ENCODE peak calls at places on chromosomes 5 and 9, in seven cellular contexts. One of them, this sample, is unnamed.

GRCh38 chr5:118249386-118249785 is 739.0 kb downstream of the DTWD2 start:
- DNase-seq in colonic mucosa: no peak
- DNase-seq in CD8-positive, alpha-beta T cell: no peak
- DNase-seq in CD4-positive, CD25-positive, alpha-beta regulatory T cell: no peak
- DNase-seq in upper lobe of right lung: no peak
- DNase-seq in LNCaP clone FGC: no peak
- DNase-seq in tibial nerve: no peak
- DNase-seq in this sample: no peak

GRCh38 chr5:134236820-134237219 is 10.9 kb upstream of the PPP2CA start:
- DNase-seq in colonic mucosa: no peak
- DNase-seq in CD8-positive, alpha-beta T cell: no peak
- DNase-seq in CD4-positive, CD25-positive, alpha-beta regulatory T cell: no peak
- DNase-seq in upper lobe of right lung: no peak
- DNase-seq in LNCaP clone FGC: no peak
- DNase-seq in tibial nerve: no peak
- DNase-seq in this sample: no peak

GRCh38 chr9:93278164-93278563 is 94.2 kb downstream of the WNK2 start:
- DNase-seq in colonic mucosa: peak; percentile 10
- DNase-seq in CD8-positive, alpha-beta T cell: no peak
- DNase-seq in CD4-positive, CD25-positive, alpha-beta regulatory T cell: no peak
- DNase-seq in upper lobe of right lung: no peak
- DNase-seq in LNCaP clone FGC: no peak
- DNase-seq in tibial nerve: no peak
- DNase-seq in this sample: no peak

GRCh38 chr5:146213210-146213838 is 9.9 kb downstream of the RBM27 start:
- DNase-seq in colonic mucosa: no peak
- DNase-seq in CD8-positive, alpha-beta T cell: no peak
- DNase-seq in CD4-positive, CD25-positive, alpha-beta regulatory T cell: no peak
- DNase-seq in upper lobe of right lung: no peak
- DNase-seq in LNCaP clone FGC: no peak
- DNase-seq in tibial nerve: no peak
- DNase-seq in this sample: no peak

GRCh38 chr5:174793076-174793475 is 68.7 kb downstream of the MSX2 start:
- DNase-seq in colonic mucosa: no peak
- DNase-seq in CD8-positive, alpha-beta T cell: no peak
- DNase-seq in CD4-positive, CD25-positive, alpha-beta regulatory T cell: no peak
- DNase-seq in upper lobe of right lung: no peak
- DNase-seq in LNCaP clone FGC: no peak
- DNase-seq in tibial nerve: no peak
- DNase-seq in this sample: no peak

GRCh38 chr5:150022163-150022540 is 21.6 kb downstream of the HMGXB3 start:
- DNase-seq in colonic mucosa: no peak
- DNase-seq in CD8-positive, alpha-beta T cell: no peak
- DNase-seq in CD4-positive, CD25-positive, alpha-beta regulatory T cell: no peak
- DNase-seq in upper lobe of right lung: no peak
- DNase-seq in LNCaP clone FGC: no peak
- DNase-seq in tibial nerve: no peak
- DNase-seq in this sample: no peak

GRCh38 chr9:124262596-124263045 is 4.9 kb downstream of the NEK6 start:
- DNase-seq in colonic mucosa: no peak
- DNase-seq in CD8-positive, alpha-beta T cell: no peak
- DNase-seq in CD4-positive, CD25-positive, alpha-beta regulatory T cell: no peak
- DNase-seq in upper lobe of right lung: no peak
- DNase-seq in LNCaP clone FGC: no peak
- DNase-seq in tibial nerve: no peak
- DNase-seq in this sample: no peak

GRCh38 chr5:40587284-40587882 is 92.3 kb upstream of the PTGER4 start:
- DNase-seq in colonic mucosa: no peak
- DNase-seq in CD8-positive, alpha-beta T cell: no peak
- DNase-seq in CD4-positive, CD25-positive, alpha-beta regulatory T cell: no peak
- DNase-seq in upper lobe of right lung: no peak
- DNase-seq in LNCaP clone FGC: no peak
- DNase-seq in tibial nerve: no peak
- DNase-seq in this sample: no peak

GRCh38 chr5:17882760-17883488 is 248.7 kb downstream of the TAF11L14 start:
- DNase-seq in colonic mucosa: no peak
- DNase-seq in CD8-positive, alpha-beta T cell: no peak
- DNase-seq in CD4-positive, CD25-positive, alpha-beta regulatory T cell: no peak
- DNase-seq in upper lobe of right lung: no peak
- DNase-seq in LNCaP clone FGC: no peak
- DNase-seq in tibial nerve: no peak
- DNase-seq in this sample: no peak

GRCh38 chr5:93586948-93587918 is 4.2 kb downstream of the NR2F1 start:
- DNase-seq in colonic mucosa: no peak
- DNase-seq in CD8-positive, alpha-beta T cell: no peak
- DNase-seq in CD4-positive, CD25-positive, alpha-beta regulatory T cell: no peak
- DNase-seq in upper lobe of right lung: no peak
- DNase-seq in LNCaP clone FGC: no peak
- DNase-seq in tibial nerve: no peak
- DNase-seq in this sample: no peak

GRCh38 chr5:93583799-93584530 is 943 bp downstream of the NR2F1 start:
- DNase-seq in colonic mucosa: no peak
- DNase-seq in CD8-positive, alpha-beta T cell: no peak
- DNase-seq in CD4-positive, CD25-positive, alpha-beta regulatory T cell: no peak
- DNase-seq in upper lobe of right lung: no peak
- DNase-seq in LNCaP clone FGC: no peak
- DNase-seq in tibial nerve: no peak
- DNase-seq in this sample: no peak

GRCh38 chr5:93585054-93585751 is 2.2 kb downstream of the NR2F1 start:
- DNase-seq in colonic mucosa: no peak
- DNase-seq in CD8-positive, alpha-beta T cell: no peak
- DNase-seq in CD4-positive, CD25-positive, alpha-beta regulatory T cell: no peak
- DNase-seq in upper lobe of right lung: no peak
- DNase-seq in LNCaP clone FGC: no peak
- DNase-seq in tibial nerve: no peak
- DNase-seq in this sample: no peak

GRCh38 chr5:93584531-93585053 is 1.6 kb downstream of the NR2F1 start:
- DNase-seq in colonic mucosa: no peak
- DNase-seq in CD8-positive, alpha-beta T cell: no peak
- DNase-seq in CD4-positive, CD25-positive, alpha-beta regulatory T cell: no peak
- DNase-seq in upper lobe of right lung: no peak
- DNase-seq in LNCaP clone FGC: no peak
- DNase-seq in tibial nerve: no peak
- DNase-seq in this sample: no peak

DNA sequence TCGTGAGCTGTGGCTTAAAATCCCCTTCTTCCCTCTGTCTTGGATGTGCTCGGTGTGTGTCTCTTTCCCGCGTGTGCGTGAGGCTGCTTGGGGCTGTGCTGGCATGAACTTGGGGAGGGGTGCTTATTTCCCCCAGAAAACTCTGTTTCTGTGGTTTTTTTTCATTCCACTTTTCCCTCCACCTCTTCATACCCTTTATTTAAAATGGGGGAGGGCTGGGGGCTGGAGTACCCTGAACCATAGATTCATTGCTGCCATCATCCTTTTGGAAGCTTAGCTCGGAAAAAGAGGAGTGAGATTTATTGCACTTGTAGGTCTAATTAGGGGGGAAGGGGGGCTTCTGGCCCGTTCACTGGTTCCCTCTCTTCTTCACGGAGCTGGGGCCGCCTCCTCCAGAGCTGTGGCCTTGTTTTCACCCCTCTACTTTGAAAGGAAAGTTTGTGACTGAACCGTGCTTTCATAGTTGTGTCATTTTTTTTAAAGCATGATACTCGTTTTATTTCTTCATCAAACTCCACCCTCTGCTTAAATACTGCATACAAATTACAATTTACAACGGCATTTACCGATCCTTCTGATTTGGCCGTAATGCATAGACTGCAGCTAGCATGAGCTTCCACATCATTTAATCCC is 2.8 kb downstream of the NR2F1 start:
- DNase-seq in colonic mucosa: no peak
- DNase-seq in CD8-positive, alpha-beta T cell: no peak
- DNase-seq in CD4-positive, CD25-positive, alpha-beta regulatory T cell: no peak
- DNase-seq in upper lobe of right lung: no peak
- DNase-seq in LNCaP clone FGC: no peak
- DNase-seq in tibial nerve: no peak
- DNase-seq in this sample: no peak
- H3K4me3 ChIP-seq in colonic mucosa: peak overlapping the region; percentile 28
- H3K4me3 ChIP-seq in CD8-positive, alpha-beta T cell: no peak overlapping the region
- H3K4me3 ChIP-seq in CD4-positive, CD25-positive, alpha-beta regulatory T cell: no peak overlapping the region
- H3K4me3 ChIP-seq in upper lobe of right lung: peak overlapping the region; percentile 56
- H3K4me3 ChIP-seq in LNCaP clone FGC: no peak overlapping the region
- H3K4me3 ChIP-seq in tibial nerve: peak overlapping the region; percentile 60
- H3K4me3 ChIP-seq in this sample: no peak overlapping the region

GRCh38 chr9:130177898-130178805 is 5.9 kb downstream of the NCS1 start:
- DNase-seq in colonic mucosa: no peak
- DNase-seq in CD8-positive, alpha-beta T cell: no peak
- DNase-seq in CD4-positive, CD25-positive, alpha-beta regulatory T cell: no peak
- DNase-seq in upper lobe of right lung: no peak
- DNase-seq in LNCaP clone FGC: no peak
- DNase-seq in tibial nerve: no peak
- DNase-seq in this sample: no peak
- H3K4me3 ChIP-seq in colonic mucosa: no peak overlapping the region
- H3K4me3 ChIP-seq in CD8-positive, alpha-beta T cell: no peak overlapping the region
- H3K4me3 ChIP-seq in CD4-positive, CD25-positive, alpha-beta regulatory T cell: no peak overlapping the region
- H3K4me3 ChIP-seq in upper lobe of right lung: no peak overlapping the region
- H3K4me3 ChIP-seq in LNCaP clone FGC: no peak overlapping the region
- H3K4me3 ChIP-seq in tibial nerve: no peak overlapping the region
- H3K4me3 ChIP-seq in this sample: no peak overlapping the region

GRCh38 chr5:148808864-148809642 is 17.4 kb upstream of the ADRB2 start:
- DNase-seq in colonic mucosa: no peak
- DNase-seq in CD8-positive, alpha-beta T cell: no peak
- DNase-seq in CD4-positive, CD25-positive, alpha-beta regulatory T cell: peak; percentile 64
- DNase-seq in upper lobe of right lung: no peak
- DNase-seq in LNCaP clone FGC: no peak
- DNase-seq in tibial nerve: peak; percentile 21
- DNase-seq in this sample: peak; percentile 62
- H3K4me3 ChIP-seq in colonic mucosa: peak overlapping the region; percentile 16
- H3K4me3 ChIP-seq in CD8-positive, alpha-beta T cell: peak overlapping the region; percentile 52
- H3K4me3 ChIP-seq in CD4-positive, CD25-positive, alpha-beta regulatory T cell: peak overlapping the region; percentile 97
- H3K4me3 ChIP-seq in upper lobe of right lung: peak overlapping the region; percentile 43
- H3K4me3 ChIP-seq in LNCaP clone FGC: peak overlapping the region; percentile 43
- H3K4me3 ChIP-seq in tibial nerve: no peak overlapping the region
- H3K4me3 ChIP-seq in this sample: peak overlapping the region; percentile 44

DNA sequence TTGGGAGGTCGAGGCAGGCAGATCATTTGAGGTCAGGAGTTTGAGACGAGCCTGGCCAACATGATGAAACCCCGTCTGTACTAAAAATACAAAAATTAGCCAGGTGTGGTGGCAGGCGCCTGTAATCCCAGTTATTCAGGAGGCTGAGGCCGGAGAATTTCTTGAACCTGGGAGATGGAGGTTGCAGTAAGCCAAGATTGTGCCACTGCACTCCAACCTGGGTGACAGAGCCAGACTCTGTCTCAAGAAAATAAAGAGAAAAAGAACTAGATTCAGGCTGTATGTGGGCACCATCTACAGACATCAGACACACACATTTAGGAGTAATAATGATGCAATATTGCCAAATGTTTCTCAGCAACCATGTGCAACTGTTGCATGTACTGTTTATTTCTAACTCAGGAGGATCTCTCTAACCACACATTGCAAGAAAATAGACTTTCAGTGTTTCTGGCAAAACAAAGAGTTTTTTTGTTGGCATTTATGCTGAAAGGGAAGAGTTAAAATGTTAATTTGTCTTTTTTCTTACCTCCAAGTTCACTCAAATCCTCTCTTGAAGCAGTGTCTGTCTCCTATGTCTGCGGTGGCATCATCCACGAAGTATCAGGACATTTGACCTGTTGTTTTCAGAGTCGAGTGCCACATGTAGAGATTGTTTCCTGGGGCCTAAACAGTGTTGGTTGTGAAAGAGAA is 5.1 kb upstream of the ORM1 start:
- DNase-seq in colonic mucosa: no peak
- DNase-seq in CD8-positive, alpha-beta T cell: no peak
- DNase-seq in CD4-positive, CD25-positive, alpha-beta regulatory T cell: no peak
- DNase-seq in upper lobe of right lung: peak; percentile 23
- DNase-seq in LNCaP clone FGC: no peak
- DNase-seq in tibial nerve: no peak
- DNase-seq in this sample: no peak
- H3K4me3 ChIP-seq in colonic mucosa: no peak overlapping the region
- H3K4me3 ChIP-seq in CD8-positive, alpha-beta T cell: no peak overlapping the region
- H3K4me3 ChIP-seq in CD4-positive, CD25-positive, alpha-beta regulatory T cell: no peak overlapping the region
- H3K4me3 ChIP-seq in upper lobe of right lung: no peak overlapping the region
- H3K4me3 ChIP-seq in LNCaP clone FGC: no peak overlapping the region
- H3K4me3 ChIP-seq in tibial nerve: no peak overlapping the region
- H3K4me3 ChIP-seq in this sample: no peak overlapping the region

GRCh38 chr5:101783241-101784095 is 512.6 kb downstream of the SLCO4C1 start:
- DNase-seq in colonic mucosa: no peak
- DNase-seq in CD8-positive, alpha-beta T cell: no peak
- DNase-seq in CD4-positive, CD25-positive, alpha-beta regulatory T cell: no peak
- DNase-seq in upper lobe of right lung: no peak
- DNase-seq in LNCaP clone FGC: no peak
- DNase-seq in tibial nerve: no peak
- DNase-seq in this sample: no peak
- H3K4me3 ChIP-seq in colonic mucosa: peak overlapping the region; percentile 23
- H3K4me3 ChIP-seq in CD8-positive, alpha-beta T cell: no peak overlapping the region
- H3K4me3 ChIP-seq in CD4-positive, CD25-positive, alpha-beta regulatory T cell: no peak overlapping the region
- H3K4me3 ChIP-seq in upper lobe of right lung: peak overlapping the region; percentile 39
- H3K4me3 ChIP-seq in LNCaP clone FGC: peak overlapping the region; percentile 17
- H3K4me3 ChIP-seq in tibial nerve: no peak overlapping the region
- H3K4me3 ChIP-seq in this sample: no peak overlapping the region

DNA sequence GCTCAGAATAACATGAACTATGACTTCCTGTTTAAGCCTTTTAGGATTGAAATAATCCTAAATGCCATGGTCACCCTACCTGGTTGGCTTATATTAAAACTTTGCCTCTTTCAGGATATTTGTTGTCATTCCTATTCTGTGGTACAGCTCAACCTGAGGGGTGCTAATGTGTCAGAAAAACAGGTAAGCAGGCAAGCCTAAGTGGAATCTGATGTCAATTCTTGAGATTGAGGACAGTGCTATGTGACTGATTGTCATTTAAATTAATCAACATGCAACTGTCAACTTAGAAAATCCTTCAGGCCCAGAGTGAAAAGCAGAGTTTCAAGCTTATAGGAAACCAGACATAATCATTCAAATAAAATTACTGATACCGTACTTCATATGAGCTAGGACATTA is 2.6 kb upstream of the RORB start:
- DNase-seq in colonic mucosa: no peak
- DNase-seq in CD8-positive, alpha-beta T cell: no peak
- DNase-seq in CD4-positive, CD25-positive, alpha-beta regulatory T cell: no peak
- DNase-seq in upper lobe of right lung: no peak
- DNase-seq in LNCaP clone FGC: no peak
- DNase-seq in tibial nerve: no peak
- DNase-seq in this sample: no peak
- H3K4me3 ChIP-seq in colonic mucosa: no peak overlapping the region
- H3K4me3 ChIP-seq in CD8-positive, alpha-beta T cell: no peak overlapping the region
- H3K4me3 ChIP-seq in CD4-positive, CD25-positive, alpha-beta regulatory T cell: no peak overlapping the region
- H3K4me3 ChIP-seq in upper lobe of right lung: no peak overlapping the region
- H3K4me3 ChIP-seq in LNCaP clone FGC: no peak overlapping the region
- H3K4me3 ChIP-seq in tibial nerve: no peak overlapping the region
- H3K4me3 ChIP-seq in this sample: no peak overlapping the region

This sample was measured in CD4-positive, alpha-beta memory T cell.